ENCODE peak calls at places on chromosomes 6 and 20, in six cellular contexts. One of them, this sample, is unnamed.

GRCh38 chr6:137316626-137317025 is 97.4 kb upstream of the IFNGR1 start:
- DNase-seq in dermis blood vessel endothelial cell: no peak
- DNase-seq in astrocyte: no peak
- DNase-seq in A172: no peak
- DNase-seq in CD4-positive, alpha-beta memory T cell: no peak
- DNase-seq in HepG2: no peak
- DNase-seq in this sample: no peak

GRCh38 chr20:4190792-4191519 is 175.6 kb upstream of the RNF24 start:
- DNase-seq in dermis blood vessel endothelial cell: no peak
- DNase-seq in astrocyte: no peak
- DNase-seq in A172: no peak
- DNase-seq in CD4-positive, alpha-beta memory T cell: no peak
- DNase-seq in HepG2: no peak
- DNase-seq in this sample: no peak

GRCh38 chr6:123333000-123333756 is 303.6 kb downstream of the TRDN start:
- DNase-seq in dermis blood vessel endothelial cell: no peak
- DNase-seq in astrocyte: no peak
- DNase-seq in A172: no peak
- DNase-seq in CD4-positive, alpha-beta memory T cell: no peak
- DNase-seq in HepG2: no peak
- DNase-seq in this sample: peak; percentile 78

GRCh38 chr6:161168281-161168891 is 105.5 kb downstream of the AGPAT4 start:
- DNase-seq in dermis blood vessel endothelial cell: peak; percentile 95
- DNase-seq in astrocyte: peak; percentile 97
- DNase-seq in A172: peak; percentile 96
- DNase-seq in CD4-positive, alpha-beta memory T cell: no peak
- DNase-seq in HepG2: no peak
- DNase-seq in this sample: no peak

GRCh38 chr6:315226-315625 is 22.9 kb downstream of the DUSP22 start:
- DNase-seq in dermis blood vessel endothelial cell: no peak
- DNase-seq in astrocyte: no peak
- DNase-seq in A172: no peak
- DNase-seq in CD4-positive, alpha-beta memory T cell: no peak
- DNase-seq in HepG2: no peak
- DNase-seq in this sample: no peak

GRCh38 chr6:52161689-52162438 is 24.3 kb upstream of the IL17A start:
- DNase-seq in dermis blood vessel endothelial cell: no peak
- DNase-seq in astrocyte: no peak
- DNase-seq in A172: no peak
- DNase-seq in CD4-positive, alpha-beta memory T cell: no peak
- DNase-seq in HepG2: no peak
- DNase-seq in this sample: no peak

GRCh38 chr20:62588458-62589149 is 53.7 kb upstream of the SLCO4A1 start:
- DNase-seq in dermis blood vessel endothelial cell: peak; percentile 58
- DNase-seq in astrocyte: peak; percentile 19
- DNase-seq in A172: peak; percentile 61
- DNase-seq in CD4-positive, alpha-beta memory T cell: no peak
- DNase-seq in HepG2: no peak
- DNase-seq in this sample: no peak

GRCh38 chr6:3759656-3760245 is 8.2 kb upstream of the PXDC1 start:
- DNase-seq in dermis blood vessel endothelial cell: no peak
- DNase-seq in astrocyte: peak; percentile 95
- DNase-seq in A172: peak; percentile 21
- DNase-seq in CD4-positive, alpha-beta memory T cell: no peak
- DNase-seq in HepG2: peak; percentile 43
- DNase-seq in this sample: no peak

GRCh38 chr6:138278326-138278725 is 60.0 kb upstream of the PBOV1 start:
- DNase-seq in dermis blood vessel endothelial cell: peak; percentile 47
- DNase-seq in astrocyte: peak; percentile 6
- DNase-seq in A172: no peak
- DNase-seq in CD4-positive, alpha-beta memory T cell: no peak
- DNase-seq in HepG2: peak; percentile 64
- DNase-seq in this sample: no peak

GRCh38 chr6:116220172-116220571 is 33.7 kb downstream of the TSPYL4 start:
- DNase-seq in dermis blood vessel endothelial cell: peak; percentile 37
- DNase-seq in astrocyte: peak; percentile 18
- DNase-seq in A172: peak; percentile 53
- DNase-seq in CD4-positive, alpha-beta memory T cell: no peak
- DNase-seq in HepG2: no peak
- DNase-seq in this sample: no peak

GRCh38 chr6:44422534-44422933 is 35.0 kb downstream of the CDC5L start:
- DNase-seq in dermis blood vessel endothelial cell: no peak
- DNase-seq in astrocyte: no peak
- DNase-seq in A172: no peak
- DNase-seq in CD4-positive, alpha-beta memory T cell: no peak
- DNase-seq in HepG2: no peak
- DNase-seq in this sample: no peak

GRCh38 chr6:116528800-116529199 is 16.7 kb downstream of the TRAPPC3L start:
- DNase-seq in dermis blood vessel endothelial cell: peak; percentile 20
- DNase-seq in astrocyte: peak; percentile 41
- DNase-seq in A172: peak; percentile 30
- DNase-seq in CD4-positive, alpha-beta memory T cell: no peak
- DNase-seq in HepG2: peak; percentile 20
- DNase-seq in this sample: no peak

GRCh38 chr6:152983637-152984386 is 971 bp upstream of the FBXO5 start:
- DNase-seq in dermis blood vessel endothelial cell: peak; percentile 77
- DNase-seq in astrocyte: peak; percentile 70
- DNase-seq in A172: peak; percentile 83
- DNase-seq in CD4-positive, alpha-beta memory T cell: peak; percentile 39
- DNase-seq in HepG2: peak; percentile 60
- DNase-seq in this sample: no peak

GRCh38 chr6:53327017-53327395 is 21.7 kb downstream of the ELOVL5 start:
- DNase-seq in dermis blood vessel endothelial cell: no peak
- DNase-seq in astrocyte: no peak
- DNase-seq in A172: no peak
- DNase-seq in CD4-positive, alpha-beta memory T cell: no peak
- DNase-seq in HepG2: no peak
- DNase-seq in this sample: no peak

GRCh38 chr6:169319561-169319960 is 65.9 kb upstream of the THBS2 start:
- DNase-seq in dermis blood vessel endothelial cell: no peak
- DNase-seq in astrocyte: peak; percentile 34
- DNase-seq in A172: no peak
- DNase-seq in CD4-positive, alpha-beta memory T cell: no peak
- DNase-seq in HepG2: no peak
- DNase-seq in this sample: no peak

GRCh38 chr20:14879020-14879697 is 541.7 kb upstream of the FLRT3 start:
- DNase-seq in dermis blood vessel endothelial cell: peak; percentile 69
- DNase-seq in astrocyte: peak; percentile 77
- DNase-seq in A172: peak; percentile 78
- DNase-seq in CD4-positive, alpha-beta memory T cell: no peak
- DNase-seq in HepG2: peak; percentile 83
- DNase-seq in this sample: no peak

GRCh38 chr6:65989676-65990075 is 282.6 kb upstream of the EYS start:
- DNase-seq in dermis blood vessel endothelial cell: no peak
- DNase-seq in astrocyte: no peak
- DNase-seq in A172: no peak
- DNase-seq in CD4-positive, alpha-beta memory T cell: no peak
- DNase-seq in HepG2: no peak
- DNase-seq in this sample: no peak

GRCh38 chr6:132931937-132932336 is 117.6 kb downstream of the RPS12 start:
- DNase-seq in dermis blood vessel endothelial cell: no peak
- DNase-seq in astrocyte: peak; percentile 90
- DNase-seq in A172: peak; percentile 19
- DNase-seq in CD4-positive, alpha-beta memory T cell: no peak
- DNase-seq in HepG2: no peak
- DNase-seq in this sample: no peak

GRCh38 chr6:10977231-10977968 is 66.7 kb downstream of the ELOVL2 start:
- DNase-seq in dermis blood vessel endothelial cell: no peak
- DNase-seq in astrocyte: no peak
- DNase-seq in A172: no peak
- DNase-seq in CD4-positive, alpha-beta memory T cell: no peak
- DNase-seq in HepG2: no peak
- DNase-seq in this sample: no peak

GRCh38 chr20:1707588-1708449 is 50.2 kb upstream of the SIRPG start:
- DNase-seq in dermis blood vessel endothelial cell: no peak
- DNase-seq in astrocyte: no peak
- DNase-seq in A172: no peak
- DNase-seq in CD4-positive, alpha-beta memory T cell: no peak
- DNase-seq in HepG2: no peak
- DNase-seq in this sample: no peak

GRCh38 chr6:129801909-129802308 is 59.2 kb downstream of the TMEM244 start:
- DNase-seq in dermis blood vessel endothelial cell: no peak
- DNase-seq in astrocyte: no peak
- DNase-seq in A172: no peak
- DNase-seq in CD4-positive, alpha-beta memory T cell: no peak
- DNase-seq in HepG2: no peak
- DNase-seq in this sample: no peak

GRCh38 chr6:156131221-156131903 is 645.8 kb upstream of the ARID1B start:
- DNase-seq in dermis blood vessel endothelial cell: no peak
- DNase-seq in astrocyte: no peak
- DNase-seq in A172: no peak
- DNase-seq in CD4-positive, alpha-beta memory T cell: no peak
- DNase-seq in HepG2: no peak
- DNase-seq in this sample: no peak

GRCh38 chr6:169844946-169845345 is 93.5 kb downstream of the ERMARD start:
- DNase-seq in dermis blood vessel endothelial cell: no peak
- DNase-seq in astrocyte: no peak
- DNase-seq in A172: no peak
- DNase-seq in CD4-positive, alpha-beta memory T cell: no peak
- DNase-seq in HepG2: no peak
- DNase-seq in this sample: no peak

GRCh38 chr6:163392533-163392932 is 22.0 kb upstream of the QKI start:
- DNase-seq in dermis blood vessel endothelial cell: peak; percentile 76
- DNase-seq in astrocyte: peak; percentile 48
- DNase-seq in A172: no peak
- DNase-seq in CD4-positive, alpha-beta memory T cell: no peak
- DNase-seq in HepG2: no peak
- DNase-seq in this sample: no peak

GRCh38 chr20:24933266-24933908 is 15.7 kb upstream of the CST7 start:
- DNase-seq in dermis blood vessel endothelial cell: no peak
- DNase-seq in astrocyte: no peak
- DNase-seq in A172: no peak
- DNase-seq in CD4-positive, alpha-beta memory T cell: no peak
- DNase-seq in HepG2: no peak
- DNase-seq in this sample: no peak

GRCh38 chr20:46063652-46064054 is 26.1 kb downstream of the NCOA5 start:
- DNase-seq in dermis blood vessel endothelial cell: no peak
- DNase-seq in astrocyte: no peak
- DNase-seq in A172: no peak
- DNase-seq in CD4-positive, alpha-beta memory T cell: no peak
- DNase-seq in HepG2: no peak
- DNase-seq in this sample: no peak

GRCh38 chr6:116426551-116426950 is 34.6 kb upstream of the CALHM6 start:
- DNase-seq in dermis blood vessel endothelial cell: no peak
- DNase-seq in astrocyte: no peak
- DNase-seq in A172: no peak
- DNase-seq in CD4-positive, alpha-beta memory T cell: no peak
- DNase-seq in HepG2: no peak
- DNase-seq in this sample: no peak

GRCh38 chr6:31658158-31658688 is 2.4 kb downstream of the C6orf47 start:
- DNase-seq in dermis blood vessel endothelial cell: no peak
- DNase-seq in astrocyte: no peak
- DNase-seq in A172: no peak
- DNase-seq in CD4-positive, alpha-beta memory T cell: no peak
- DNase-seq in HepG2: no peak
- DNase-seq in this sample: no peak

GRCh38 chr6:85828973-85829372 is 186.3 kb upstream of the SYNCRIP start:
- DNase-seq in dermis blood vessel endothelial cell: no peak
- DNase-seq in astrocyte: no peak
- DNase-seq in A172: no peak
- DNase-seq in CD4-positive, alpha-beta memory T cell: no peak
- DNase-seq in HepG2: no peak
- DNase-seq in this sample: no peak

This sample was measured in SK-N-MC.